ENCODE peak calls at places on chromosomes 13 and 19, in ten cellular contexts. One of them, this sample, is unnamed.

GRCh38 chr19:50777261-50777660 is 7.0 kb downstream of the GPR32 start:
- DNase-seq in NT2/D1: no peak
- DNase-seq in CD8-positive, alpha-beta memory T cell: no peak
- DNase-seq in CD8-positive, alpha-beta T cell: no peak
- DNase-seq in esophagus squamous epithelium: no peak
- DNase-seq in tibial artery: no peak
- DNase-seq in cardiac fibroblast: no peak
- DNase-seq in right lobe of liver: no peak
- DNase-seq in WERI-Rb-1: no peak
- DNase-seq in IMR-90: no peak
- DNase-seq in this sample: no peak

GRCh38 chr19:10471909-10472308 is 31.2 kb downstream of the KEAP1 start:
- DNase-seq in NT2/D1: no peak
- DNase-seq in CD8-positive, alpha-beta memory T cell: no peak
- DNase-seq in CD8-positive, alpha-beta T cell: no peak
- DNase-seq in esophagus squamous epithelium: no peak
- DNase-seq in tibial artery: no peak
- DNase-seq in cardiac fibroblast: peak; percentile 71
- DNase-seq in right lobe of liver: no peak
- DNase-seq in WERI-Rb-1: no peak
- DNase-seq in IMR-90: peak; percentile 47
- DNase-seq in this sample: no peak

GRCh38 chr19:5950744-5951143 is 27.2 kb downstream of the RANBP3 start:
- DNase-seq in NT2/D1: no peak
- DNase-seq in CD8-positive, alpha-beta memory T cell: no peak
- DNase-seq in CD8-positive, alpha-beta T cell: no peak
- DNase-seq in esophagus squamous epithelium: no peak
- DNase-seq in tibial artery: no peak
- DNase-seq in cardiac fibroblast: no peak
- DNase-seq in right lobe of liver: no peak
- DNase-seq in WERI-Rb-1: no peak
- DNase-seq in IMR-90: no peak
- DNase-seq in this sample: no peak

GRCh38 chr19:41261474-41262190 is 2.5 kb upstream of the HNRNPUL1 start:
- DNase-seq in NT2/D1: no peak
- DNase-seq in CD8-positive, alpha-beta memory T cell: no peak
- DNase-seq in CD8-positive, alpha-beta T cell: no peak
- DNase-seq in esophagus squamous epithelium: no peak
- DNase-seq in tibial artery: no peak
- DNase-seq in cardiac fibroblast: no peak
- DNase-seq in right lobe of liver: no peak
- DNase-seq in WERI-Rb-1: no peak
- DNase-seq in IMR-90: no peak
- DNase-seq in this sample: no peak

GRCh38 chr13:99392806-99393135 is 85.6 kb upstream of the GPR183 start:
- DNase-seq in NT2/D1: no peak
- DNase-seq in CD8-positive, alpha-beta memory T cell: no peak
- DNase-seq in CD8-positive, alpha-beta T cell: no peak
- DNase-seq in esophagus squamous epithelium: no peak
- DNase-seq in tibial artery: no peak
- DNase-seq in cardiac fibroblast: no peak
- DNase-seq in right lobe of liver: no peak
- DNase-seq in WERI-Rb-1: peak; percentile 5
- DNase-seq in IMR-90: no peak
- DNase-seq in this sample: no peak

GRCh38 chr13:42048625-42049453 is at the start of gene DGKH:
- DNase-seq in NT2/D1: no peak
- DNase-seq in CD8-positive, alpha-beta memory T cell: peak; percentile 56
- DNase-seq in CD8-positive, alpha-beta T cell: peak; percentile 64
- DNase-seq in esophagus squamous epithelium: no peak
- DNase-seq in tibial artery: peak; percentile 78
- DNase-seq in cardiac fibroblast: peak; percentile 84
- DNase-seq in right lobe of liver: peak; percentile 92
- DNase-seq in WERI-Rb-1: peak; percentile 68
- DNase-seq in IMR-90: peak; percentile 78
- DNase-seq in this sample: peak; percentile 86

GRCh38 chr13:34156841-34157365 is 339.0 kb downstream of the RFC3 start:
- DNase-seq in NT2/D1: no peak
- DNase-seq in CD8-positive, alpha-beta memory T cell: no peak
- DNase-seq in CD8-positive, alpha-beta T cell: no peak
- DNase-seq in esophagus squamous epithelium: no peak
- DNase-seq in tibial artery: peak; percentile 72
- DNase-seq in cardiac fibroblast: peak; percentile 92
- DNase-seq in right lobe of liver: no peak
- DNase-seq in WERI-Rb-1: peak; percentile 71
- DNase-seq in IMR-90: peak; percentile 95
- DNase-seq in this sample: no peak

GRCh38 chr13:93496985-93497673 is 270.5 kb downstream of the GPC6 start:
- DNase-seq in NT2/D1: no peak
- DNase-seq in CD8-positive, alpha-beta memory T cell: no peak
- DNase-seq in CD8-positive, alpha-beta T cell: no peak
- DNase-seq in esophagus squamous epithelium: no peak
- DNase-seq in tibial artery: no peak
- DNase-seq in cardiac fibroblast: peak; percentile 26
- DNase-seq in right lobe of liver: no peak
- DNase-seq in WERI-Rb-1: peak; percentile 84
- DNase-seq in IMR-90: no peak
- DNase-seq in this sample: no peak

GRCh38 chr13:97125051-97125809 is 96.9 kb upstream of the MBNL2 start:
- DNase-seq in NT2/D1: no peak
- DNase-seq in CD8-positive, alpha-beta memory T cell: no peak
- DNase-seq in CD8-positive, alpha-beta T cell: no peak
- DNase-seq in esophagus squamous epithelium: no peak
- DNase-seq in tibial artery: peak; percentile 67
- DNase-seq in cardiac fibroblast: peak; percentile 75
- DNase-seq in right lobe of liver: no peak
- DNase-seq in WERI-Rb-1: peak; percentile 97
- DNase-seq in IMR-90: peak; percentile 74
- DNase-seq in this sample: peak; percentile 43

GRCh38 chr19:21694171-21694906 is 73.0 kb downstream of the ZNF100 start:
- DNase-seq in NT2/D1: no peak
- DNase-seq in CD8-positive, alpha-beta memory T cell: no peak
- DNase-seq in CD8-positive, alpha-beta T cell: no peak
- DNase-seq in esophagus squamous epithelium: no peak
- DNase-seq in tibial artery: no peak
- DNase-seq in cardiac fibroblast: no peak
- DNase-seq in right lobe of liver: no peak
- DNase-seq in WERI-Rb-1: no peak
- DNase-seq in IMR-90: no peak
- DNase-seq in this sample: no peak

GRCh38 chr13:70188567-70188966 is 80.3 kb upstream of the KLHL1 start:
- DNase-seq in NT2/D1: no peak
- DNase-seq in CD8-positive, alpha-beta memory T cell: no peak
- DNase-seq in CD8-positive, alpha-beta T cell: no peak
- DNase-seq in esophagus squamous epithelium: no peak
- DNase-seq in tibial artery: no peak
- DNase-seq in cardiac fibroblast: no peak
- DNase-seq in right lobe of liver: no peak
- DNase-seq in WERI-Rb-1: no peak
- DNase-seq in IMR-90: no peak
- DNase-seq in this sample: no peak

DNA sequence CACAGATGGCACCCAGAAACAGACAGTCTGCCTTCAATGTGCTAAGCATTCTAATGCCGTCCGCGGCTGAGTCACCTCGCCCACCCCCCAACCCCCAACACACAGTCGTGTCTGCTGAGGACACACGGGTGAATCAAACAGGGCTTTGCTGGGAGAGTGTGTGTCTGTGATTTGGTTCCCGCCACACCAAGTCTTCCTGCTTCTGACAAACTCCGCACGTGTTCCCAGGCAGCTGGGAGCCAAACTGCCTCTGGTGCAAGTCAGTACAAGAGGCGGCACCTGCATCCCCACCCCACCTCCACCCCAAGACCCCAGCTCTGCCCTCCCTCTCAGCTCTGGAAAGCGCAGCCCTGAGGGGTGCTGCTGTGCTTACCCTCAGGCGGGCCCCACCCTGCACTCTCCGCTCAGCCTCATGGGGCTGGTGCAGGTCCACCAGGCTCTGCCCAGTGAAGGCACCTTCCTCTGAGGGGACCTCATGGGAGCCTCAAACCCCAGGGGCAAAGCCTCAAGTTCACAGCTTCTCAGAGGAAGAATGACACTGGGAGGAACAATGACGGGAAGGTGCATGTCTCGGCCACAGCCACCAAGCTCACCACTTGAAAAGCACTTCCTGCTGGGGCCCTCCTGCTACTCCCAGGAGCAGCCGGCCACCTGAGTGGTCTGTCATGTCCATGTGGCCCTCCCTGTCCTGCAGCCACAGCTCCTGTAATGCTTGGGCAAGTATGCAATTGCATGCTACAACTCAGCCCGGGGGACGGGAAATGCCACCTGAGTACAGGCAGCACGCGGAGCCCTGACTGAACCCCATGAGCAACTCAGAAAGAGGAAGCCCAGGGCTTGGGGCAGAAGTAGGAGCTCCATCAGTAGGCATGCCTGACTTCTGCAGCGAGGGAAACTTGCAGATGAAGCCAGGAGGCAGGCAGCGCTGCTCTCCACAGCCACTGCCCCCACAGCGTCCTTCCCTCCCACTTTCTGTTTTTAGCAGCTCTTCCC is 15.1 kb upstream of the SLC35E1 start:
- DNase-seq in NT2/D1: no peak
- DNase-seq in CD8-positive, alpha-beta memory T cell: peak; percentile 62
- DNase-seq in CD8-positive, alpha-beta T cell: peak; percentile 83
- DNase-seq in esophagus squamous epithelium: no peak
- DNase-seq in tibial artery: peak; percentile 52
- DNase-seq in cardiac fibroblast: no peak
- DNase-seq in right lobe of liver: no peak
- DNase-seq in WERI-Rb-1: peak; percentile 89
- DNase-seq in IMR-90: peak; percentile 67
- DNase-seq in this sample: no peak
- H3K4me3 ChIP-seq in NT2/D1: no peak overlapping the region
- H3K4me3 ChIP-seq in CD8-positive, alpha-beta memory T cell: peak overlapping the region; percentile 52
- H3K4me3 ChIP-seq in CD8-positive, alpha-beta T cell: peak overlapping the region; percentile 12
- H3K4me3 ChIP-seq in esophagus squamous epithelium: no peak overlapping the region
- H3K4me3 ChIP-seq in tibial artery: peak overlapping the region; percentile 28
- H3K4me3 ChIP-seq in cardiac fibroblast: no peak overlapping the region
- H3K4me3 ChIP-seq in right lobe of liver: no peak overlapping the region
- H3K4me3 ChIP-seq in WERI-Rb-1: peak overlapping the region; percentile 10
- H3K4me3 ChIP-seq in IMR-90: no peak overlapping the region
- H3K4me3 ChIP-seq in this sample: peak overlapping the region; percentile 36

GRCh38 chr13:57634829-57635165 is 3.3 kb downstream of the PCDH17 start:
- DNase-seq in NT2/D1: no peak
- DNase-seq in CD8-positive, alpha-beta memory T cell: no peak
- DNase-seq in CD8-positive, alpha-beta T cell: no peak
- DNase-seq in esophagus squamous epithelium: no peak
- DNase-seq in tibial artery: peak; percentile 35
- DNase-seq in cardiac fibroblast: no peak
- DNase-seq in right lobe of liver: no peak
- DNase-seq in WERI-Rb-1: no peak
- DNase-seq in IMR-90: no peak
- DNase-seq in this sample: peak; percentile 47

GRCh38 chr13:57631607-57632275 is at the start of gene PCDH17:
- DNase-seq in NT2/D1: no peak
- DNase-seq in CD8-positive, alpha-beta memory T cell: no peak
- DNase-seq in CD8-positive, alpha-beta T cell: no peak
- DNase-seq in esophagus squamous epithelium: no peak
- DNase-seq in tibial artery: peak; percentile 65
- DNase-seq in cardiac fibroblast: peak; percentile 35
- DNase-seq in right lobe of liver: no peak
- DNase-seq in WERI-Rb-1: no peak
- DNase-seq in IMR-90: no peak
- DNase-seq in this sample: peak; percentile 17

GRCh38 chr13:57632276-57633140 is 964 bp downstream of the PCDH17 start:
- DNase-seq in NT2/D1: no peak
- DNase-seq in CD8-positive, alpha-beta memory T cell: no peak
- DNase-seq in CD8-positive, alpha-beta T cell: no peak
- DNase-seq in esophagus squamous epithelium: no peak
- DNase-seq in tibial artery: peak; percentile 20
- DNase-seq in cardiac fibroblast: peak; percentile 1
- DNase-seq in right lobe of liver: no peak
- DNase-seq in WERI-Rb-1: no peak
- DNase-seq in IMR-90: no peak
- DNase-seq in this sample: peak; percentile 12

GRCh38 chr13:57633950-57634828 is 2.6 kb downstream of the PCDH17 start:
- DNase-seq in NT2/D1: no peak
- DNase-seq in CD8-positive, alpha-beta memory T cell: no peak
- DNase-seq in CD8-positive, alpha-beta T cell: no peak
- DNase-seq in esophagus squamous epithelium: no peak
- DNase-seq in tibial artery: peak; percentile 25
- DNase-seq in cardiac fibroblast: no peak
- DNase-seq in right lobe of liver: no peak
- DNase-seq in WERI-Rb-1: no peak
- DNase-seq in IMR-90: no peak
- DNase-seq in this sample: no peak

GRCh38 chr13:57633141-57633949 is 1.8 kb downstream of the PCDH17 start:
- DNase-seq in NT2/D1: no peak
- DNase-seq in CD8-positive, alpha-beta memory T cell: no peak
- DNase-seq in CD8-positive, alpha-beta T cell: no peak
- DNase-seq in esophagus squamous epithelium: no peak
- DNase-seq in tibial artery: peak; percentile 60
- DNase-seq in cardiac fibroblast: no peak
- DNase-seq in right lobe of liver: peak; percentile 47
- DNase-seq in WERI-Rb-1: no peak
- DNase-seq in IMR-90: no peak
- DNase-seq in this sample: peak; percentile 74
- H3K4me3 ChIP-seq in NT2/D1: peak overlapping the region; percentile 36
- H3K4me3 ChIP-seq in CD8-positive, alpha-beta memory T cell: no peak overlapping the region
- H3K4me3 ChIP-seq in CD8-positive, alpha-beta T cell: no peak overlapping the region
- H3K4me3 ChIP-seq in esophagus squamous epithelium: peak overlapping the region; percentile 19
- H3K4me3 ChIP-seq in tibial artery: peak overlapping the region; percentile 57
- H3K4me3 ChIP-seq in cardiac fibroblast: no peak overlapping the region
- H3K4me3 ChIP-seq in right lobe of liver: peak overlapping the region; percentile 20
- H3K4me3 ChIP-seq in WERI-Rb-1: no peak overlapping the region
- H3K4me3 ChIP-seq in IMR-90: no peak overlapping the region
- H3K4me3 ChIP-seq in this sample: peak overlapping the region; percentile 67

GRCh38 chr19:12867120-12868099 is 13.8 kb downstream of the DNASE2 start:
- DNase-seq in NT2/D1: peak; percentile 79
- DNase-seq in CD8-positive, alpha-beta memory T cell: peak; percentile 55
- DNase-seq in CD8-positive, alpha-beta T cell: peak; percentile 65
- DNase-seq in esophagus squamous epithelium: no peak
- DNase-seq in tibial artery: no peak
- DNase-seq in cardiac fibroblast: peak; percentile 68
- DNase-seq in right lobe of liver: peak; percentile 49
- DNase-seq in WERI-Rb-1: no peak
- DNase-seq in IMR-90: peak; percentile 43
- DNase-seq in this sample: peak; percentile 43
- H3K4me3 ChIP-seq in NT2/D1: peak overlapping the region; percentile 52
- H3K4me3 ChIP-seq in CD8-positive, alpha-beta memory T cell: peak overlapping the region; percentile 76
- H3K4me3 ChIP-seq in CD8-positive, alpha-beta T cell: peak overlapping the region; percentile 87
- H3K4me3 ChIP-seq in esophagus squamous epithelium: peak overlapping the region; percentile 21
- H3K4me3 ChIP-seq in tibial artery: peak overlapping the region; percentile 13
- H3K4me3 ChIP-seq in cardiac fibroblast: peak overlapping the region; percentile 48
- H3K4me3 ChIP-seq in right lobe of liver: no peak overlapping the region
- H3K4me3 ChIP-seq in WERI-Rb-1: no peak overlapping the region
- H3K4me3 ChIP-seq in IMR-90: peak overlapping the region; percentile 33
- H3K4me3 ChIP-seq in this sample: peak overlapping the region; percentile 46

DNA sequence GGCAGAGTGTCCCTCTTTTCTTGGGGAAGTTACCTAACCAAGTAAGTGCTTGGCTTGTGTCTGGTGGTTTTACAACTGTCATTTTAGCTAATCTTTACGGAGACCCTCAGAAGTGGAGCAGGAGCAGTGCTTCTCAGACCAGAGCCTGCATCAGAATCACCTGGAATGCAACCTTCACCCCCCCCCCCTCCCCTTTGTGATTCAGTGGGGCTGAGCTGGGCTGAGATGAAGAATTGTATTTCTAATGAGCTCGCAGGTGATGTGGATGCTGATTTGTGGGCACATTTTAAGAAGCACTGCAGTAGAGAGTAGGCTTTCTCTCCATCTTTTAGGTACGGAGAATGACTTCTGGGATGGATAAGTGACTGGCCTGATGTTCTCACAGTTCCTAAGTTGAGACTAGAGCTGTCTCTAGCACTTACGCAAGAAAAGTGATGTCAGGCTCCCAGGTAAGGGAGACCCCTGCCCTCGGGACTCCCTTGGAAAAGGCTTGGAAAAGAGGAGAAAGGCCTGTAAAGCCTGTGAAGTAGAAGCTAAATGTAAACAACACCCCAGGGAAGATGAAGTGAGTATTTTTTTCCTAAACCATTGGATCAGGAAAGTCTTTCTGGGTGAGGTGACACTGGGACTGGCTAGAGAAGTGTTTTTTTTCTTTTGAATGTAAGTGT is 23.3 kb upstream of the RNF113B start:
- DNase-seq in NT2/D1: peak; percentile 42
- DNase-seq in CD8-positive, alpha-beta memory T cell: no peak
- DNase-seq in CD8-positive, alpha-beta T cell: no peak
- DNase-seq in esophagus squamous epithelium: no peak
- DNase-seq in tibial artery: no peak
- DNase-seq in cardiac fibroblast: no peak
- DNase-seq in right lobe of liver: no peak
- DNase-seq in WERI-Rb-1: no peak
- DNase-seq in IMR-90: no peak
- DNase-seq in this sample: no peak
- H3K4me3 ChIP-seq in NT2/D1: no peak overlapping the region
- H3K4me3 ChIP-seq in CD8-positive, alpha-beta memory T cell: no peak overlapping the region
- H3K4me3 ChIP-seq in CD8-positive, alpha-beta T cell: no peak overlapping the region
- H3K4me3 ChIP-seq in esophagus squamous epithelium: no peak overlapping the region
- H3K4me3 ChIP-seq in tibial artery: no peak overlapping the region
- H3K4me3 ChIP-seq in cardiac fibroblast: no peak overlapping the region
- H3K4me3 ChIP-seq in right lobe of liver: no peak overlapping the region
- H3K4me3 ChIP-seq in WERI-Rb-1: no peak overlapping the region
- H3K4me3 ChIP-seq in IMR-90: no peak overlapping the region
- H3K4me3 ChIP-seq in this sample: no peak overlapping the region